ENCODE peak calls at places on chromosomes 16 and 17, in eight cellular contexts. C, E, N, A, P, B, H and F are unnamed samples.

GRCh38 chr17:48055531-48056245 is 7.5 kb downstream of the NFE2L1 start:
- DNase-seq in C (peak), E (peak), N (peak), A (no peak), P (no peak), B (no peak), H (no peak), F (peak)

GRCh38 chr16:47716571-47716970 is 255.4 kb downstream of the PHKB start:
- DNase-seq in C (no peak), E (no peak), N (no peak), A (no peak), P (peak), B (no peak), H (no peak), F (no peak)

GRCh38 chr17:39791296-39791992 is 53.7 kb downstream of the GRB7 start:
- DNase-seq in C (no peak), E (no peak), N (peak), A (no peak), P (peak), B (no peak), H (no peak), F (no peak)

GRCh38 chr16:80806957-80807356 is 2.6 kb upstream of the CDYL2 start:
- DNase-seq in C (peak), E (peak), N (no peak), A (no peak), P (no peak), B (no peak), H (no peak), F (no peak)

GRCh38 chr17:9116311-9116820 is 95.1 kb downstream of the NTN1 start:
- DNase-seq in C (no peak), E (no peak), N (no peak), A (no peak), P (no peak), B (no peak), H (no peak), F (peak)

GRCh38 chr17:77186141-77186604 is 45.4 kb downstream of the SEC14L1 start:
- DNase-seq in C (no peak), E (no peak), N (no peak), A (no peak), P (no peak), B (peak), H (no peak), F (peak)

GRCh38 chr17:32794533-32795246 is 82.2 kb downstream of the MYO1D start:
- DNase-seq in C (no peak), E (no peak), N (no peak), A (no peak), P (no peak), B (no peak), H (peak), F (no peak)

GRCh38 chr17:64315032-64315490 is 52.0 kb upstream of the TEX2 start:
- DNase-seq in C (no peak), E (peak), N (no peak), A (no peak), P (no peak), B (peak), H (peak), F (no peak)

GRCh38 chr17:73293480-73293911 is 18.3 kb downstream of the CDC42EP4 start:
- DNase-seq in C (peak), E (peak), N (no peak), A (peak), P (peak), B (peak), H (no peak), F (no peak)

GRCh38 chr16:71352963-71353460 is 5.5 kb upstream of the CALB2 start:
- DNase-seq in C (no peak), E (no peak), N (no peak), A (no peak), P (no peak), B (no peak), H (no peak), F (no peak)

GRCh38 chr16:89050868-89051311 is 42.8 kb upstream of the ACSF3 start:
- DNase-seq in C (no peak), E (no peak), N (no peak), A (no peak), P (no peak), B (peak), H (no peak), F (no peak)

GRCh38 chr17:39716073-39716818 is 14.1 kb downstream of the MIEN1 start:
- DNase-seq in C (no peak), E (no peak), N (no peak), A (no peak), P (no peak), B (peak), H (peak), F (no peak)

GRCh38 chr17:44981221-44981968 is 13.3 kb upstream of the C1QL1 start:
- DNase-seq in C (peak), E (peak), N (no peak), A (no peak), P (peak), B (no peak), H (no peak), F (no peak)

GRCh38 chr16:73232555-73233422 is 184.9 kb upstream of the ZFHX3 start:
- DNase-seq in C (peak), E (no peak), N (no peak), A (peak), P (peak), B (no peak), H (no peak), F (peak)

GRCh38 chr17:37506678-37507077 is 17.0 kb downstream of the DUSP14 start:
- DNase-seq in C (peak), E (peak), N (peak), A (peak), P (peak), B (no peak), H (no peak), F (peak)

GRCh38 chr17:70820276-70820675 is 650.9 kb downstream of the KCNJ2 start:
- DNase-seq in C (peak), E (peak), N (no peak), A (no peak), P (peak), B (no peak), H (no peak), F (no peak)

GRCh38 chr16:75420987-75421819 is 12.1 kb downstream of the CFDP1 start:
- DNase-seq in C (peak), E (peak), N (peak), A (peak), P (peak), B (peak), H (peak), F (peak)

GRCh38 chr16:28279006-28279405 is 13.3 kb upstream of the SBK1 start:
- DNase-seq in C (no peak), E (no peak), N (no peak), A (no peak), P (no peak), B (no peak), H (no peak), F (no peak)

GRCh38 chr16:10647264-10647720 is 47.4 kb downstream of the TEKT5 start:
- DNase-seq in C (no peak), E (no peak), N (no peak), A (no peak), P (no peak), B (no peak), H (no peak), F (no peak)
- H3K9ac ChIP-seq in C (no peak), E (no peak), N (no peak), A (no peak), P (no peak), B (no peak), H (no peak), F (no peak)

GRCh38 chr16:69839240-69839688 is 77.1 kb downstream of the WWP2 start:
- DNase-seq in C (no peak), E (no peak), N (no peak), A (no peak), P (no peak), B (no peak), H (peak), F (no peak)
- H3K27ac ChIP-seq in C (no peak), E (no peak), N (no peak), A (no peak), P (no peak), B (peak), H (peak), F (no peak)

GRCh38 chr17:7502987-7503386 is 18.8 kb downstream of the POLR2A start:
- DNase-seq in C (no peak), E (peak), N (peak), A (no peak), P (no peak), B (no peak), H (no peak), F (peak)

GRCh38 chr17:7499161-7499560 is 15.0 kb downstream of the POLR2A start:
- DNase-seq in C (no peak), E (no peak), N (no peak), A (no peak), P (no peak), B (no peak), H (no peak), F (no peak)

GRCh38 chr17:7501729-7502128 is 17.6 kb downstream of the POLR2A start:
- DNase-seq in C (no peak), E (no peak), N (no peak), A (no peak), P (no peak), B (no peak), H (no peak), F (no peak)

GRCh38 chr17:7503521-7503920 is 19.4 kb downstream of the POLR2A start:
- DNase-seq in C (no peak), E (no peak), N (no peak), A (no peak), P (no peak), B (no peak), H (no peak), F (no peak)

DNA sequence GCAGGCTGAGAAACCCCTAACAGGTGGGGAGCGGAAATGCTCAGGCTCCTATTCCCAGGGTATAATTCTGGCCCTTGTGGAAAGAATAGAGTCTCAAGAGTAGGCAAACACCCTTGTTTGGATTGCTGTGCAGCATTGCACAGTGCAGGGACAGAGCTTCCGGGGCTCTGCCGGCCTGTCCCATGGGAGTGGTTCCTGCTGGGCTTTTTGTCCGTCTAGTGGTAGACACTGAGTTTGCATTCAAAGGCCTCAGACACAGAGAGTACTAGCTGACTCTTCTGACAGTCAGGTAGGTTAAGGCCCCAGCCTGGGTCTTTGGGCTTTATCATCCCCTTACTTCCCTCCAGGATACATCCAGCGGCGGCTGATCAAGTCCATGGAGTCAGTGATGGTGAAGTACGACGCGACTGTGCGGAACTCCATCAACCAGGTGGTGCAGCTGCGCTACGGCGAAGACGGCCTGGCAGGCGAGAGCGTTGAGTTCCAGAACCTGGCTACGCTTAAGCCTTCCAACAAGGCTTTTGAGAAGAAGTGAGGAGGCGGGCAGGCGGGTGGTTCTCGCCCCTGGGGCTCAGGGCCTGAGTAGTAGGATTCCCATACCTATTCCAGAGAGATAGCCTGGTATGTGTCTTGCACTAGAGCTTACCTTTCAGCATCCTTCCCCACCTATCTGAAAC is 18.1 kb downstream of the POLR2A start:
- DNase-seq in C (no peak), E (no peak), N (no peak), A (no peak), P (no peak), B (no peak), H (no peak), F (no peak)
- H3K4me3 ChIP-seq in C (no peak), E (no peak), N (no peak), A (no peak), P (no peak), B (no peak), H (no peak), F (no peak)

DNA sequence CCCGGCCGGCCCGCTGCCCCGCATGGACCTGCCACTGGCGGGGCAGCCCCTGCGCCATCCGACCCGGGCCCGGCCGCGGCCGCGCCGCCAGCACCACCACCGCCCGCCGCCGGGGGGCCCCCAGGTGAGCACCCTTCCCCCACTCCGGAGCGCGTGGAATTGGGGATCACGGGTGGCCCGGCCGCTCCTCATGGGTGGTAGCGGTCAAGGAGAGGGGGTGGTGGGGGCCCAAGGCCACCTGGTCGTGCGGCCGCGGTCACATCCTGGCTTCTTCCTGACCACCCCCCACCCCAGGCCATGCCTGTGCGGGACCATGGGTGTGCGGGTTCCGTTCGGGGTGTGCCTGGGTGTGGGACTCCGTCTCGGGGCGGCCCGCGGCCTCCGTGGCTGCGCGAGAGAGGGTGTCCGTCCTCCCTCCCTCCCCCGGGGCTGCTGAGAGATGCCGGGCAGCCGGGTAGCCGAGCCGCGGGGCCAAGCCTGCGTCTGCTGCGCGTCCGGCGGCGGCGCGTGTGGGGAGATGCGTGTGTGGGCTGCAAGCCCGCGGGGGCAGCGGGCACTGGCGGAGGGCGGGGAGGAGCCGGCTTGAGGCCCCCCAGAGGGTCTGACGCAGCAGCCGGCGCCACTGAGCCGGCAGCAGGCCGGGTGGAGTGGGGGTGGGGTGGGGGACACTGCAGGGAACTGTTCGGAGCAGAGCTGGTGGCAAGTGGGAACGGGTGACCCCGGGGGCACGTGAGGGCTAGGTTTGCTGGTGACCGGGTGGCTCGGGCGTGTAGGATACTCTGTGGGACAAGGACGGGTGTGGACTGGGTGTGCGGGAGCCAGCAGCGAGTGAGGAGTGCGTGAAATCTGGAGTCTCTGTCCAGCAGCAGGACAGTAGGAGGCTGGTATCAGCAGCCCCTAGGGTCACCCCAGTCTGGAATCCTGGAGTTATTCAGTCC is 6.7 kb downstream of the ACD start:
- DNase-seq in C (no peak), E (peak), N (peak), A (peak), P (no peak), B (peak), H (no peak), F (peak)
- H3K9ac ChIP-seq in C (peak), E (peak), N (no peak), A (peak), P (no peak), B (no peak), H (no peak), F (no peak)

DNA sequence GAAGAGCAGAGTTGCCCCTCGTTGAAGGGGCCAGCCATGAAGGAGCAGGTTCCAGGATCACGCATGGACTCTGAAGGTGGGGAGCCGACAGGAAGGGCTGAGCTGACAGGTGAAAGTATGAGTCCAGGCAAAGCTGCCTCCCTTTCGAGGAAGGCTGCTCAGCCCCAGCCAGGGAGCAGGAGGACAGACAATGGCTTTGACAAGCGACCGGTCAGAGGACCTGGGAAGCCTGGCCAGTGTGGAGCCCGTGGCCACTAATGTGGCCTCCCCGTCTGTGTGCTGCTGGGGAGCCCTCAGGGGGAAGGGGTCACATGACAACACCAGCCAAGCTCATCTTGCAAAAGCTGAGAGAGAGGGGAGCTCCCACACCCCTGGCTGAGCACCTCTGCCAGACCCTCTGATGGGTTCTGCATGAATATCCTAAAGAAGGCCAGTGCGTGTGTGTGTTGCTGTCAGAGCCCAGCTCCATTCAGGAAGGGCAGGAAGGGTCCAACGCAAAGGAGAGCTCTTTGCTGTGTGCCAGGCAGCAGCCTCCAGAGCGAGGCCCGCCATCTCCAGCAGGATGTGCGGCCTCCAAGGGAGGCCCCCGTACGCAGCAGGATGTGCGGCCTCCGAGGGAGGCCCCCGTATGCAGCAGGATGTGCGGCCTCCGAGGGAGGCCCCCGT is 102.3 kb upstream of the CHMP6 start:
- DNase-seq in C (no peak), E (no peak), N (no peak), A (no peak), P (no peak), B (peak), H (no peak), F (no peak)
- H3K27ac ChIP-seq in C (no peak), E (no peak), N (no peak), A (no peak), P (no peak), B (no peak), H (no peak), F (no peak)

DNA sequence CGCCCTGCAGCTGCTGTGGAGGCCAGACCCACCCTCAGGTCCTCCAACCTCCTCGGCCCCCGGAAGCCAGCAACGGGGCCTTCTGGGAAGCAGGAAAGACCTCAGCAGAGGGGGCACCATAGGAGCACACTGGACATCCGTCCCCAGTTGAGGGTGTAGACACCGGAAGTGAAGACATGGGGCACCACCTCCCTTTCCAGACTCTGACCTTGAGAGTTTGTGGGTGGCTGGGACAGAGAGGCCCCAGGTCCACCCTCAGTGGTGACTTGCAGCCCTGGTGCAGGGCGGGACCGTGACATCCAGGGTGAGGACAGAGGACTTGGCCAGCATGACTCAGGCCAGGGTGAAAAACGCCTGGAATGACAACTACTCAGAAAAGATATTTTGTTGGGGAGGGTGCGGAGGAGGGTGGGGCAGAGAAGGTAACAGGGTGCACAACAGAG is 19.9 kb downstream of the CEP295NL start:
- DNase-seq in C (peak), E (peak), N (no peak), A (peak), P (no peak), B (peak), H (peak), F (no peak)
- H3K4me3 ChIP-seq in C (no peak), E (peak), N (peak), A (peak), P (no peak), B (no peak), H (no peak), F (no peak)

DNA sequence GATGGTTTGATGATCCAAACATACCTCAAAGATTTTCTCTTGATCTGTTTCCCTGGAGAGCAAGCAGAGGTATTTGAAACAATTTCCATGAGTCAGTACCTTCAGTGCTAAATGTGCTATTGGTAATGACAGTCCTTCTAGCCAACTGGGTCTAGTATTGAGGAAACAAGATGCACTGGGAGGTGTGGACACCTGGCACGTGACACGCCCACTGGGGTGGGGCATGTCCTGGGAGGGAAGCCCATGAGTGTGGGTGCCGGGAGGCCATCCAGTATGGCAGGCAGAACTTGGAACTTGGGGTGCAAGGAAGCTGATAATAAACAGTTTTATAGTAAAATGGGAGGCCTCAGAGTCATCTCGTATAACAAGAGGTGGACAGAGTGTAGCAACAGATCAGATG is 17.9 kb upstream of the AKAP1 start:
- DNase-seq in C (no peak), E (no peak), N (no peak), A (no peak), P (peak), B (no peak), H (no peak), F (no peak)
- H3K9ac ChIP-seq in C (no peak), E (no peak), N (no peak), A (no peak), P (no peak), B (no peak), H (no peak), F (no peak)

GRCh38 chr16:56297684-56298083 is 106.4 kb downstream of the GNAO1 start:
- DNase-seq in C (no peak), E (no peak), N (no peak), A (no peak), P (no peak), B (peak), H (no peak), F (no peak)

GRCh38 chr16:56300901-56301351 is 109.6 kb downstream of the GNAO1 start:
- DNase-seq in C (peak), E (peak), N (peak), A (no peak), P (no peak), B (peak), H (no peak), F (no peak)

GRCh38 chr16:56295739-56296527 is 104.6 kb downstream of the GNAO1 start:
- DNase-seq in C (no peak), E (no peak), N (peak), A (peak), P (no peak), B (no peak), H (no peak), F (no peak)

GRCh38 chr16:56301391-56301850 is 110.1 kb downstream of the GNAO1 start:
- DNase-seq in C (peak), E (peak), N (no peak), A (no peak), P (no peak), B (peak), H (no peak), F (no peak)

DNA sequence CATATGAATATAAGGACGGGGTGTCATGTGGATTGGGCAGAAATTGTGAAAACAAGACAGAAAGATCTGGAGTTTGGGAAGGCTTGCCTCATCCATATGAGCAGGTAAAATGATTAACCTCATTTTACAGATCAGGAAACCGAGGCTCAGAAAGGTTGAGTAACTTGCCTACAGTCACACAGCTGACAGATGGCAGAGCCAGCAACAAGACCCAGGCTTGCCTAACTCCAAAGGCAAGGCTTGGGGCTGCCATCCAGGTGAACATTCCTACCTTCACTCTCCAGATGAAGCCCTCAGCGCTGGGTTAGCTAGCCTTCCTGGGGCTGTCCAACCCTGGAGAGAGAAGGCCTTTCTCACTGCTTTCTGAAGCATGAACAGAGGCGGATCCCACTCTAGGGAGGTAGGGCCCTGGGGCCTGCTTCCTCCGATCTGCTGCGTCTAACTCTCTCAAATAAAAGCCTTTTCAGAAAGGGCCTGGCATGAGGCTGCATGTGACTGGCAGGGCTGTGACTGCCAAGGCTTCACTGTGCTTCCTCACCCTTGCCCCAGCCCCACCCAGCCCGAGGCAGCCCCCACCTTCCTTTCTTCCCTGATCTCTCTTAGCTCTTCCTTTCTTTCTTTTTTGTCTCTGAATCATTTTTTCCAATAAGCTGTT is 107.8 kb downstream of the GNAO1 start:
- DNase-seq in C (no peak), E (no peak), N (peak), A (peak), P (no peak), B (peak), H (no peak), F (no peak)
- H3K27ac ChIP-seq in C (no peak), E (no peak), N (peak), A (peak), P (no peak), B (no peak), H (no peak), F (peak)